ENCODE peak calls at places on chromosomes 5 and 9, in five cellular contexts. One of them, this sample, is unnamed.

GRCh38 chr9:113375057-113376023 is 1.4 kb downstream of the HDHD3 start:
- DNase-seq in sigmoid colon: no peak
- DNase-seq in breast epithelium: no peak
- DNase-seq in aorta: no peak
- DNase-seq in upper lobe of left lung: no peak
- DNase-seq in this sample: no peak

GRCh38 chr5:151005187-151005974 is 15.0 kb upstream of the GPX3 start:
- DNase-seq in sigmoid colon: peak; percentile 91
- DNase-seq in breast epithelium: no peak
- DNase-seq in upper lobe of left lung: no peak
- DNase-seq in aorta: no peak
- DNase-seq in this sample: no peak

GRCh38 chr5:171342362-171343111 is 33.5 kb downstream of the TLX3 start:
- DNase-seq in upper lobe of left lung: no peak
- DNase-seq in aorta: no peak
- DNase-seq in sigmoid colon: no peak
- DNase-seq in breast epithelium: no peak
- DNase-seq in this sample: no peak

GRCh38 chr9:126228779-126229444 is 97.7 kb upstream of the MVB12B start:
- DNase-seq in aorta: peak; percentile 87
- DNase-seq in sigmoid colon: peak; percentile 84
- DNase-seq in breast epithelium: peak; percentile 76
- DNase-seq in upper lobe of left lung: peak; percentile 63
- DNase-seq in this sample: peak; percentile 62

GRCh38 chr5:143010335-143010734 is 240.2 kb downstream of the ARHGAP26 start:
- DNase-seq in upper lobe of left lung: no peak
- DNase-seq in sigmoid colon: no peak
- DNase-seq in breast epithelium: no peak
- DNase-seq in aorta: no peak
- DNase-seq in this sample: no peak

GRCh38 chr5:82720764-82721163 is 356.4 kb downstream of the TMEM167A start:
- DNase-seq in breast epithelium: no peak
- DNase-seq in upper lobe of left lung: no peak
- DNase-seq in aorta: no peak
- DNase-seq in sigmoid colon: no peak
- DNase-seq in this sample: no peak

GRCh38 chr5:44332360-44332971 is 56.8 kb downstream of the FGF10 start:
- DNase-seq in aorta: no peak
- DNase-seq in breast epithelium: no peak
- DNase-seq in sigmoid colon: no peak
- DNase-seq in upper lobe of left lung: no peak
- DNase-seq in this sample: no peak

GRCh38 chr9:122346478-122347347 is 24.1 kb upstream of the PTGS1 start:
- DNase-seq in aorta: peak; percentile 86
- DNase-seq in upper lobe of left lung: peak; percentile 36
- DNase-seq in breast epithelium: no peak
- DNase-seq in sigmoid colon: peak; percentile 79
- DNase-seq in this sample: peak; percentile 12

GRCh38 chr5:176611435-176611834 is 1.5 kb upstream of the GPRIN1 start:
- DNase-seq in sigmoid colon: no peak
- DNase-seq in upper lobe of left lung: peak; percentile 42
- DNase-seq in aorta: peak; percentile 92
- DNase-seq in breast epithelium: peak; percentile 79
- DNase-seq in this sample: peak; percentile 55

GRCh38 chr5:180333661-180334060 is 19.5 kb downstream of the GFPT2 start:
- DNase-seq in sigmoid colon: peak; percentile 64
- DNase-seq in aorta: peak; percentile 73
- DNase-seq in breast epithelium: no peak
- DNase-seq in upper lobe of left lung: no peak
- DNase-seq in this sample: no peak

GRCh38 chr5:1570975-1571374 is 47.2 kb upstream of the LPCAT1 start:
- DNase-seq in upper lobe of left lung: no peak
- DNase-seq in aorta: no peak
- DNase-seq in sigmoid colon: no peak
- DNase-seq in breast epithelium: no peak
- DNase-seq in this sample: no peak

GRCh38 chr5:1565737-1566734 is 42.3 kb upstream of the LPCAT1 start:
- DNase-seq in breast epithelium: no peak
- DNase-seq in aorta: no peak
- DNase-seq in upper lobe of left lung: no peak
- DNase-seq in sigmoid colon: no peak
- DNase-seq in this sample: no peak

GRCh38 chr5:1564824-1565736 is 41.3 kb upstream of the LPCAT1 start:
- DNase-seq in upper lobe of left lung: no peak
- DNase-seq in sigmoid colon: no peak
- DNase-seq in breast epithelium: no peak
- DNase-seq in aorta: no peak
- DNase-seq in this sample: no peak

GRCh38 chr5:1564182-1564748 is 40.5 kb upstream of the LPCAT1 start:
- DNase-seq in aorta: no peak
- DNase-seq in breast epithelium: no peak
- DNase-seq in upper lobe of left lung: peak; percentile 86
- DNase-seq in sigmoid colon: no peak
- DNase-seq in this sample: no peak

DNA sequence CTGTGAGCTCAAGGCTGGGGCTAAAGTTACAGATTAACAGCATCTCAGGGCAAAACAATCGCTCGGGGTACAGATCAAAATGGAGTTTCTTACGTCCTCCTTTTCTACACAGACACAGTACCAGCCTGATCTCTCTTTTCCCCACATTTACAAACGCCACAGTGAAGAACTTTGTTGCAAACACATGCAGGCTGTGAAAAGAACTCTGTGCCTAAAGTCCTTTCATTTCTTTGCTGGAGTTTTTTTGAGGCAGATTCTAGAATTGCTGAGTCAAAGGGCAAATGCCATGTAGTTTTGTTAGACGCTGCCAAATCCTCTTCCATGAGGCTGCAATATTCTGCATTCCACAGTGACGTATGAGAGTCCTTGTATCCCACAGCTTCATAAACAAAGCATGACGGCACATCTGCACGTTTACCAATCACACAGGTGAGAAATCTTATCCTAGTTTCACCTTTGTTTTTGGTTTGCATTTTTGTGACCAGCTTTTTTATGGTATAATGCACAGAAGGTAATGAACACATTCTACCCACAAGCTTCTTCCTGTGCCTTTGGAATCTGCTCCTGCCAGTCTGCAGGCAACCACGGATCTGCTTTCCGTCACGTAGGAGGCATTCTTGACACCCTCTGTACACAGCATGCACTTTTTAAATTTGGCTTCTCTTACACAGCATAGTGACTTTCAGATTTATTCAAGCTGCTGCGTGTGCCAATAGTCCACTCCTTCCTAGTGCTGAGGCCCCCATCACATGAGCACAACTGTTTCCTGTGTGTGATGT is 44.6 kb upstream of the LPCAT1 start:
- DNase-seq in breast epithelium: no peak
- DNase-seq in upper lobe of left lung: no peak
- DNase-seq in sigmoid colon: peak; percentile 81
- DNase-seq in aorta: no peak
- DNase-seq in this sample: no peak
- H3K4me3 ChIP-seq in breast epithelium: no peak overlapping the region
- H3K4me3 ChIP-seq in upper lobe of left lung: no peak overlapping the region
- H3K4me3 ChIP-seq in sigmoid colon: no peak overlapping the region
- H3K4me3 ChIP-seq in aorta: no peak overlapping the region
- H3K4me3 ChIP-seq in this sample: no peak overlapping the region

GRCh38 chr5:76388791-76389512 is 14.1 kb upstream of the IQGAP2 start:
- DNase-seq in breast epithelium: no peak
- DNase-seq in sigmoid colon: no peak
- DNase-seq in upper lobe of left lung: no peak
- DNase-seq in aorta: no peak
- DNase-seq in this sample: no peak
- H3K4me1 ChIP-seq in breast epithelium: no peaks in the 10 kb centered on the region
- H3K4me1 ChIP-seq in sigmoid colon: no peaks in the 10 kb centered on the region
- H3K4me1 ChIP-seq in upper lobe of left lung: no peaks in the 10 kb centered on the region
- H3K4me1 ChIP-seq in aorta: no peaks in the 10 kb centered on the region
- H3K4me1 ChIP-seq in this sample: peaks cover 58% of the 10 kb centered on the region

DNA sequence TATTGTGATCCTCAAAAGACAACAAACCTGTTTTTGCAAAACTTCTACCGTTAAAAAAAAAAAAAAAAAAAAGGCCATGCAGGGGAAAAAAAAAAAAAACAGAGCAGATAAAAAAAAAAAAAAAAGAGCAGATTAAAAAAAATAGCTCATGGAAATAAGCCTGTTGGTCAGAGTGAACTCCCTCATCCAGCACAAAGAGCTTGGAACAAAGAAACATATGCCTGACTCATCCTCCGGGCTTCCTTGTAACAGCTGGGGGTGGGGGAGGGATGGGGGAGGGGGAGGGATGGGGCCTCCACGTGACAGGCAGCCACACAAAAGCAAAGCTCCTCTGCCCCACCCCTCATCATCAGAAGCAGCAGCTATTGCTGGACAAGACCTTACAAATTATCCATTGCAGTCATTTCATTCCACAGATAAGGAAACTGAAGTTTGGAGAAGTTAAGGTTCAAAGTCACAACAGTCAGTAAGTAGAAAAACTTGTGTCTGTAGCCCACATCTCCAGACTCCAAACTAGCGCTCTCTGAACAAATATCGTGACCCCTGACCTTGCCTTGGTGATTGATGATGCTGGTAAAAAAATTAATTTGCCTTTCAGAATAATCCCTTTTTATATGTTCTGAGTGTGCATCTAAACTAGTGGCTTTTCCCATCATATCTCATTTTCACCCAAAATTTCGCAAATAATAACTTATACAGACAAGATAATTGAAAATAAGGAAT is 38.9 kb downstream of the SLC35D2 start:
- DNase-seq in breast epithelium: no peak
- DNase-seq in upper lobe of left lung: peak; percentile 31
- DNase-seq in sigmoid colon: peak; percentile 87
- DNase-seq in aorta: no peak
- DNase-seq in this sample: no peak
- H3K27ac ChIP-seq in breast epithelium: no peak overlapping the region
- H3K27ac ChIP-seq in upper lobe of left lung: peak overlapping the region; percentile 45
- H3K27ac ChIP-seq in sigmoid colon: peak overlapping the region; percentile 50
- H3K27ac ChIP-seq in aorta: no peak overlapping the region
- H3K27ac ChIP-seq in this sample: no peak overlapping the region

DNA sequence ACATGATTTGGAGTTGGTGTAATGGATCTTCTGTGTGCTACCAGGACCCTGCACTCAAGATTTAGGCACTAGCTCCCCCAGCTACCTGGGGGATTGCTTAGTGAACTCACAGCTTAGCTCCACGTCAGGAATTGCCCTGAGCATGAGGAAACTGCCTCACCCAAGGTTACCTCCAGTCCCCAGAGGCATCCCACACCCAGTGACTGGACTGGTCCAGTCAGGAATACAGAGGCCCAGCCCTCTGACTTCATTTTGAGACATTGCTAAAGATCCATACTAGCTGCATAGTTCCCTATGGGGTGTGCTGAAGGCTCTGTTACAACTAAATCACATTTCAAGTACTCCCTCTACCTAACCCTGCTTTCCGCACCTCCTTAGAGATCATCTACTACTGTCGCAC is 364.7 kb downstream of the EFNA5 start:
- DNase-seq in upper lobe of left lung: no peak
- DNase-seq in sigmoid colon: no peak
- DNase-seq in breast epithelium: no peak
- DNase-seq in aorta: no peak
- DNase-seq in this sample: no peak
- H3K4me3 ChIP-seq in upper lobe of left lung: no peak overlapping the region
- H3K4me3 ChIP-seq in sigmoid colon: no peak overlapping the region
- H3K4me3 ChIP-seq in breast epithelium: no peak overlapping the region
- H3K4me3 ChIP-seq in aorta: no peak overlapping the region
- H3K4me3 ChIP-seq in this sample: no peak overlapping the region

GRCh38 chr5:157506066-157506590 is 46.1 kb downstream of the NIPAL4 start:
- DNase-seq in breast epithelium: no peak
- DNase-seq in aorta: no peak
- DNase-seq in upper lobe of left lung: no peak
- DNase-seq in sigmoid colon: no peak
- DNase-seq in this sample: no peak
- H3K4me1 ChIP-seq in breast epithelium: no peaks in the 10 kb centered on the region
- H3K4me1 ChIP-seq in aorta: no peaks in the 10 kb centered on the region
- H3K4me1 ChIP-seq in upper lobe of left lung: peaks cover 19% of the 10 kb centered on the region
- H3K4me1 ChIP-seq in sigmoid colon: peaks cover 37% of the 10 kb centered on the region
- H3K4me1 ChIP-seq in this sample: no peaks in the 10 kb centered on the region

DNA sequence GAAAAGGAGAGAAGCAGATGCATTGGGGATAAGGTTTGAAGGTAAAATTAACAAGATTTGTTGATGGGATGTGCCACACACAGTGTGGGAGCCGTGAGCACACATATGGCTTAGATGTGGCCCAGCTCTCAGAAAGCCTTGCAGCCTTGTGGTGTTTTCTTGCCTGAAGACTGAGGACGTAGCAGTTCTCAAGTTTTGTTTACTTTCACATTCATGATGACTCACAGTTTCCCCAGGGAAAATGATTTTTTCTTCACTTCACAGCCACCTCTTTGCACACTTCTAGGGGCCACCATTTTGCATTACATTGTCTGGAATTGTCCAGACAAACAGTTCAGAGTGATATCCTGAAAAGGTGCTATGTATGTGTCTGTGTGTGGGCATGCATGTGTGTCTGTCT is 126.2 kb downstream of the BASP1 start:
- DNase-seq in sigmoid colon: no peak
- DNase-seq in upper lobe of left lung: no peak
- DNase-seq in breast epithelium: no peak
- DNase-seq in aorta: no peak
- DNase-seq in this sample: no peak
- H3K27ac ChIP-seq in sigmoid colon: no peak overlapping the region
- H3K27ac ChIP-seq in upper lobe of left lung: no peak overlapping the region
- H3K27ac ChIP-seq in breast epithelium: no peak overlapping the region
- H3K27ac ChIP-seq in aorta: no peak overlapping the region
- H3K27ac ChIP-seq in this sample: no peak overlapping the region

DNA sequence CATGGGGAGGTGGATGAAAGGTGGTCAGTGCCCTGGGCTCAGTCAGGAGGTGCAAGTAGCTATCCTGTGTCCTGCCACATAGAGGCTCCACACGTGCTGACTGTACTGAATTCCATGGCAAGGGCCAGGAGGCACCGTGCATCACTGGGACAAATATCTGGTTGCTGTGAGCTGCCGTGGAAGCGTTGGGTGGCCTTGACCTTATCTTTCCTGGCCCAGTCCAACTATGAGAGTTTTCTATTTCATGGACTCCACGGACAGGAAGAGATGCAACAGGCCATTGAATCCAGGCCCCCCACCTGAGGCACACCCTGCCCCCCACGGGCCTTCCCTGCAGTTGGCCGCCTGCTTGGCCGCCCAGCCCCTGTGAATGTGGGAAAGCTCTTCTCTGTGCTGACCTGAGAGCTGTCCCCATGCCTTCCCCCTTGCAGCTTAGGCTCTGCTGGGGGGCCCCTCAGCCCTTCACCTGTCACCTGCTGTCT is 1.7 kb downstream of the GRHPR start:
- DNase-seq in sigmoid colon: no peak
- DNase-seq in aorta: peak; percentile 40
- DNase-seq in breast epithelium: no peak
- DNase-seq in upper lobe of left lung: no peak
- DNase-seq in this sample: no peak
- H3K4me3 ChIP-seq in sigmoid colon: no peak overlapping the region
- H3K4me3 ChIP-seq in aorta: no peak overlapping the region
- H3K4me3 ChIP-seq in breast epithelium: peak overlapping the region; percentile 37
- H3K4me3 ChIP-seq in upper lobe of left lung: no peak overlapping the region
- H3K4me3 ChIP-seq in this sample: no peak overlapping the region